ENCODE peak calls at places on chromosomes 3 and 15, in ten cellular contexts. N is Right ventricle myocardium inferior; Y is activated naive CD4-positive, alpha-beta T cell treated with anti-CD3 and anti-CD28 coated beads, Interleukin-2, amount 50 U/mL, for 72 hours; G is gastrocnemius medialis; P is activated naive CD8-positive, alpha-beta T cell treated with anti-CD3 and anti-CD28 coated beads, Interleukin-2, amount 10 ng/mL, durations not matched to agents 7 days and 5 days; E is CD4-positive, CD25-positive, alpha-beta regulatory T cell; T is left ventricle myocardium superior; H is Panc1; L is pancreas; A is activated CD8-positive, alpha-beta T cell treated with anti-CD3 and anti-CD28 coated beads for 36 hours. C is an unnamed sample.

GRCh38 chr15:74178326-74179100 is 5.0 kb downstream of the ISLR start:
- ATAC-seq in Y (no peak), E (no peak), H (no peak), A (no peak), G (no peak), L (no peak), T (no peak), N (no peak), P (no peak), C (no peak)

GRCh38 chr3:70916375-70917055 is 604.1 kb upstream of the MDFIC2 start:
- ATAC-seq in A (no peak), H (no peak), Y (no peak), P (no peak), E (no peak), G (no peak), L (no peak), N (no peak), T (no peak), C (no peak)

GRCh38 chr15:40420793-40421192 is 15.2 kb downstream of the IVD start:
- ATAC-seq in E (no peak), P (no peak), Y (no peak), L (peak; percentile 76), A (no peak), N (no peak), H (peak; percentile 24), G (no peak), T (peak; percentile 44), C (no peak)

GRCh38 chr15:43237842-43238470 is 17.1 kb upstream of the EPB42 start:
- ATAC-seq in L (no peak), Y (no peak), E (no peak), P (no peak), A (no peak), G (peak; percentile 82), H (no peak), N (no peak), T (no peak), C (no peak)

GRCh38 chr15:44295909-44296420 is 7.4 kb downstream of the GOLM2 start:
- ATAC-seq in A (no peak), H (no peak), L (peak; percentile 48), T (no peak), P (no peak), N (no peak), G (no peak), E (no peak), Y (no peak), C (no peak)

GRCh38 chr3:38473229-38473628 is 19.5 kb downstream of the ACVR2B start:
- ATAC-seq in A (no peak), T (peak; percentile 70), G (no peak), Y (no peak), E (no peak), H (no peak), P (no peak), L (no peak), N (peak; percentile 18), C (no peak)

GRCh38 chr3:113589971-113590370 is 57.6 kb downstream of the SIDT1 start:
- ATAC-seq in L (no peak), P (no peak), H (no peak), E (no peak), Y (no peak), A (no peak), T (no peak), N (no peak), G (no peak), C (no peak)

GRCh38 chr3:11847607-11848006 is 922 bp upstream of the TAMM41 start:
- ATAC-seq in N (no peak), G (no peak), T (no peak), E (no peak), Y (no peak), P (no peak), H (no peak), L (peak; percentile 48), A (no peak), C (no peak)

GRCh38 chr3:11385908-11386307 is 113.7 kb downstream of the ATG7 start:
- ATAC-seq in H (peak; percentile 93), L (peak; percentile 48), Y (no peak), E (no peak), P (no peak), N (no peak), G (no peak), T (no peak), A (no peak), C (no peak)

GRCh38 chr15:25623708-25624107 is 184.9 kb upstream of the UBE3A start:
- ATAC-seq in Y (no peak), T (no peak), E (no peak), P (no peak), A (no peak), H (no peak), N (no peak), G (no peak), L (no peak), C (no peak)

GRCh38 chr3:135762188-135762853 is 203.2 kb upstream of the PPP2R3A start:
- ATAC-seq in G (no peak), P (no peak), H (no peak), T (no peak), E (no peak), N (no peak), Y (no peak), L (no peak), A (no peak), C (no peak)

GRCh38 chr3:177811111-177811510 is 613.8 kb upstream of the TBL1XR1 start:
- ATAC-seq in T (no peak), N (no peak), P (no peak), E (no peak), A (no peak), G (no peak), Y (no peak), L (no peak), H (no peak), C (no peak)

GRCh38 chr3:9955067-9955502 is 2.9 kb upstream of the PRRT3 start:
- ATAC-seq in E (no peak), H (no peak), P (no peak), N (no peak), L (no peak), G (no peak), T (no peak), A (no peak), Y (no peak), C (no peak)

GRCh38 chr3:123840961-123841360 is 43.2 kb downstream of the MYLK start:
- ATAC-seq in Y (no peak), T (no peak), H (no peak), L (no peak), N (no peak), A (no peak), P (no peak), E (no peak), G (no peak), C (no peak)

GRCh38 chr3:12218161-12218560 is 59.4 kb upstream of the TIMP4 start:
- ATAC-seq in Y (no peak), E (no peak), H (no peak), L (no peak), P (no peak), A (no peak), G (no peak), T (no peak), N (no peak), C (no peak)

GRCh38 chr3:141981084-141981483 is 104.6 kb downstream of the ATP1B3 start:
- ATAC-seq in H (peak; percentile 51), E (no peak), N (no peak), G (no peak), T (no peak), Y (no peak), A (no peak), L (no peak), P (no peak), C (no peak)

GRCh38 chr15:56608993-56609392 is 124.3 kb downstream of the ZNF280D start:
- ATAC-seq in G (no peak), A (no peak), Y (no peak), E (no peak), T (no peak), N (no peak), H (no peak), L (no peak), P (no peak), C (no peak)

GRCh38 chr3:170330366-170330765 is 27.1 kb upstream of the SKIL start:
- ATAC-seq in P (no peak), T (no peak), A (no peak), H (peak; percentile 83), G (no peak), E (no peak), N (no peak), L (peak; percentile 86), Y (peak; percentile 51), C (no peak)

GRCh38 chr3:171113716-171114115 is 87.2 kb upstream of the SLC2A2 start:
- ATAC-seq in L (no peak), N (peak; percentile 39), G (no peak), P (no peak), T (peak; percentile 36), A (no peak), H (no peak), Y (no peak), E (no peak), C (no peak)

GRCh38 chr3:58041182-58041825 is 33.1 kb downstream of the FLNB start:
- ATAC-seq in G (no peak), N (no peak), H (peak; percentile 27), T (no peak), E (no peak), A (peak; percentile 29), L (peak; percentile 42), Y (no peak), P (peak; percentile 41), C (no peak)

GRCh38 chr15:78204351-78205309 is 29.7 kb downstream of the ACSBG1 start:
- ATAC-seq in E (no peak), P (no peak), L (peak; percentile 74), H (peak; percentile 10), G (peak; percentile 83), Y (no peak), N (peak; percentile 79), A (no peak), T (peak; percentile 71), C (peak; percentile 26)

GRCh38 chr15:62940359-62940754 is 102.2 kb upstream of the TPM1 start:
- ATAC-seq in L (no peak), Y (no peak), G (peak; percentile 70), A (no peak), E (no peak), T (no peak), P (no peak), H (peak; percentile 41), N (peak; percentile 4), C (peak; percentile 37)

GRCh38 chr3:174068035-174068434 is 670.5 kb downstream of the NLGN1 start:
- ATAC-seq in L (no peak), N (no peak), G (no peak), E (no peak), P (no peak), T (no peak), A (no peak), Y (no peak), H (no peak), C (no peak)

GRCh38 chr3:157103860-157104259 is 56.1 kb downstream of the CCNL1 start:
- ATAC-seq in E (no peak), H (no peak), T (no peak), L (no peak), N (no peak), Y (no peak), G (no peak), P (no peak), A (no peak), C (no peak)